ENCODE peak calls at places on chromosomes 12 and 14, in six cellular contexts. F is tibial artery; K is AG09319; W is IMR-90; E is activated CD4-positive, CD25-positive, alpha-beta regulatory T cell treated with anti-CD3 and anti-CD28 coated beads, Interleukin-2, amount 50 U/mL, for 16 hours; N is substantia nigra. L is an unnamed sample.

GRCh38 chr14:102095871-102096568 is 9.2 kb upstream of the HSP90AA1 start:
- DNase-seq in F (no peak), K (no peak), W (no peak), E (no peak), N (no peak), L (no peak)

GRCh38 chr12:70243510-70244331 is 488 bp downstream of the CNOT2 start:
- DNase-seq in F (peak), K (peak), W (peak), E (peak), N (peak), L (peak)

GRCh38 chr12:124448955-124449622 is 118.3 kb downstream of the NCOR2 start:
- DNase-seq in F (no peak), K (no peak), W (no peak), E (no peak), N (no peak), L (no peak)

GRCh38 chr12:82877963-82878362 is 191.3 kb downstream of the TMTC2 start:
- DNase-seq in F (no peak), K (no peak), W (no peak), E (no peak), N (no peak), L (no peak)

GRCh38 chr14:99619873-99620834 is 16.1 kb upstream of the CCDC85C start:
- DNase-seq in F (no peak), K (no peak), W (peak), E (no peak), N (no peak), L (no peak)

GRCh38 chr14:52067873-52068740 is 752 bp downstream of the NID2 start:
- DNase-seq in F (no peak), K (no peak), W (peak), E (no peak), N (no peak), L (no peak)

GRCh38 chr12:25368542-25368941 is 117.8 kb upstream of the KRAS start:
- DNase-seq in F (no peak), K (no peak), W (no peak), E (no peak), N (no peak), L (no peak)

GRCh38 chr12:5984873-5985272 is 39.8 kb upstream of the ANO2 start:
- DNase-seq in F (no peak), K (no peak), W (no peak), E (no peak), N (no peak), L (no peak)

L was measured in head of caudate nucleus.